ENCODE peak calls at places on chromosomes 11 and 22, in nine cellular contexts. Z, L, U, R, N, G, J, T and P are unnamed samples.

GRCh38 chr11:31861011-31861410 is 49.9 kb upstream of the PAX6 start:
- DNase-seq in U (no peak), J (no peak), Z (no peak), L (no peak), N (no peak), G (no peak), R (no peak), T (no peak), P (no peak)

GRCh38 chr11:18566406-18566805 is 22.1 kb downstream of the UEVLD start:
- DNase-seq in U (no peak), Z (no peak), T (no peak), J (no peak), R (no peak), N (no peak), G (no peak), L (no peak), P (no peak)

GRCh38 chr11:118012083-118012669 is 26.0 kb downstream of the IL10RA start:
- DNase-seq in U (no peak), Z (no peak), L (no peak), R (peak), T (no peak), J (peak), G (no peak), N (no peak), P (peak)

GRCh38 chr11:10540546-10540914 is 457 bp downstream of the RNF141 start:
- DNase-seq in N (no peak), G (no peak), Z (no peak), R (no peak), L (peak), T (peak), J (no peak), U (no peak), P (no peak)

GRCh38 chr11:119476666-119477331 is 53.8 kb upstream of the THY1 start:
- DNase-seq in U (no peak), G (no peak), N (no peak), J (no peak), T (no peak), R (no peak), L (no peak), Z (no peak), P (no peak)

GRCh38 chr22:29751139-29751538 is 15.7 kb downstream of the ZMAT5 start:
- DNase-seq in U (no peak), J (no peak), G (no peak), L (no peak), Z (no peak), R (peak), N (no peak), T (no peak), P (no peak)

GRCh38 chr11:24531528-24531927 is 34.7 kb downstream of the LUZP2 start:
- DNase-seq in J (no peak), T (no peak), Z (no peak), R (no peak), G (no peak), N (no peak), U (no peak), L (no peak), P (no peak)

GRCh38 chr22:18023509-18024275 is 669 bp downstream of the MICAL3 start:
- DNase-seq in Z (peak), N (no peak), J (peak), U (no peak), L (peak), G (no peak), T (peak), R (peak), P (no peak)

GRCh38 chr11:106197438-106197837 is 120.0 kb downstream of the AASDHPPT start:
- DNase-seq in R (no peak), Z (no peak), N (no peak), T (no peak), G (no peak), J (no peak), L (no peak), U (no peak), P (no peak)

GRCh38 chr11:43547900-43548381 is 132.6 kb upstream of the HSD17B12 start:
- DNase-seq in G (no peak), Z (no peak), J (no peak), U (no peak), T (no peak), N (no peak), L (no peak), R (no peak), P (no peak)

GRCh38 chr11:132062541-132062940 is 692.1 kb downstream of the NTM start:
- DNase-seq in L (no peak), R (no peak), G (no peak), J (no peak), U (no peak), T (no peak), N (no peak), Z (no peak), P (no peak)

GRCh38 chr11:11535611-11536010 is 86.2 kb downstream of the GALNT18 start:
- DNase-seq in U (no peak), T (no peak), R (no peak), J (no peak), N (no peak), G (no peak), Z (no peak), L (no peak), P (no peak)

GRCh38 chr11:20156280-20156875 is 3.9 kb downstream of the DBX1 start:
- DNase-seq in U (peak), G (no peak), R (peak), L (no peak), Z (peak), N (peak), T (no peak), J (peak), P (no peak)

GRCh38 chr22:36554101-36554500 is 25.1 kb upstream of the EIF3D start:
- DNase-seq in G (no peak), N (no peak), U (no peak), R (no peak), T (no peak), Z (no peak), L (no peak), J (no peak), P (no peak)

GRCh38 chr11:124917115-124917637 is 1.9 kb upstream of the HEPN1 start:
- DNase-seq in T (no peak), U (no peak), Z (no peak), L (no peak), G (no peak), N (no peak), J (no peak), R (no peak), P (no peak)

GRCh38 chr11:10561043-10561818 is 7.2 kb downstream of the LYVE1 start:
- DNase-seq in R (no peak), J (no peak), N (no peak), T (no peak), U (no peak), G (no peak), Z (no peak), L (no peak), P (peak)

GRCh38 chr11:75288846-75289760 is 48.5 kb downstream of the TPBGL start:
- DNase-seq in U (no peak), Z (no peak), T (no peak), G (no peak), R (no peak), J (no peak), L (no peak), N (no peak), P (no peak)

GRCh38 chr22:28369849-28370248 is 309.8 kb downstream of the TTC28 start:
- DNase-seq in Z (no peak), J (no peak), T (no peak), U (no peak), L (no peak), R (no peak), N (no peak), G (no peak), P (no peak)

GRCh38 chr11:113553905-113554304 is 78.7 kb upstream of the DRD2 start:
- DNase-seq in J (no peak), G (no peak), L (no peak), N (no peak), Z (no peak), R (no peak), U (no peak), T (no peak), P (no peak)

GRCh38 chr11:47213985-47214564 is 699 bp upstream of the DDB2 start:
- DNase-seq in J (peak), N (peak), U (peak), G (peak), L (peak), Z (peak), R (peak), T (peak), P (no peak)

GRCh38 chr11:132177106-132177505 is 806.7 kb downstream of the NTM start:
- DNase-seq in T (no peak), N (no peak), R (no peak), U (no peak), J (no peak), L (no peak), G (no peak), Z (no peak), P (no peak)